ENCODE peak calls at places on chromosomes 2 and 18, in five cellular contexts. J, I, C, S and A are unnamed samples.

GRCh38 chr2:129331638-129332037 is 647.8 kb upstream of the RAB6C start:
- DNase-seq in J (no peak), I (no peak), C (no peak), S (no peak), A (no peak)

GRCh38 chr18:9016819-9017169 is 85.7 kb upstream of the NDUFV2 start:
- DNase-seq in J (no peak), I (no peak), C (no peak), S (no peak), A (no peak)

GRCh38 chr2:69067866-69068265 is 54.9 kb downstream of the ANTXR1 start:
- DNase-seq in J (no peak), I (no peak), C (no peak), S (no peak), A (no peak)

GRCh38 chr2:99771691-99772333 is 282.0 kb upstream of the REV1 start:
- DNase-seq in J (no peak), I (no peak), C (no peak), S (no peak), A (peak)

GRCh38 chr2:68912732-68913131 is 40.0 kb downstream of the GKN2 start:
- DNase-seq in J (no peak), I (no peak), C (no peak), S (no peak), A (no peak)

GRCh38 chr2:232891621-232892071 is 21.6 kb downstream of the SNORC start:
- DNase-seq in J (no peak), I (no peak), C (no peak), S (no peak), A (peak)

GRCh38 chr2:223165423-223166214 is 113.6 kb downstream of the KCNE4 start:
- DNase-seq in J (no peak), I (no peak), C (no peak), S (no peak), A (no peak)

GRCh38 chr18:63788447-63789096 is 13.4 kb downstream of the SERPINB7 start:
- DNase-seq in J (peak), I (no peak), C (peak), S (no peak), A (no peak)

GRCh38 chr18:77821892-77822291 is 572.2 kb downstream of the GALR1 start:
- DNase-seq in J (no peak), I (no peak), C (no peak), S (no peak), A (no peak)

GRCh38 chr2:18546586-18546985 is 13.9 kb downstream of the RDH14 start:
- DNase-seq in J (no peak), I (no peak), C (no peak), S (no peak), A (no peak)

GRCh38 chr2:46273225-46273863 is 23.9 kb upstream of the EPAS1 start:
- DNase-seq in J (no peak), I (no peak), C (no peak), S (peak), A (peak)

GRCh38 chr2:120686511-120687168 is 49.0 kb upstream of the GLI2 start:
- DNase-seq in J (peak), I (no peak), C (no peak), S (no peak), A (no peak)